ENCODE peak calls at places on chromosomes 2 and 18, in ten cellular contexts. K, E, A, M, G, C, D, W, I and P are unnamed samples.

GRCh38 chr2:41668529-41668928 is 379.3 kb upstream of the PKDCC start:
- DNase-seq in K (no peak), E (no peak), A (no peak), M (no peak), G (no peak), C (no peak), D (no peak), W (no peak), I (no peak), P (no peak)

GRCh38 chr2:221572180-221572820 is at the start of gene EPHA4:
- DNase-seq in K (peak; percentile 38), E (peak; percentile 90), A (peak; percentile 80), M (peak; percentile 88), G (peak; percentile 45), C (peak; percentile 90), D (peak; percentile 84), W (peak; percentile 92), I (no peak), P (peak; percentile 77)

GRCh38 chr2:23508066-23508390 is 123.0 kb downstream of the KLHL29 start:
- DNase-seq in K (no peak), E (no peak), A (no peak), M (no peak), G (no peak), C (no peak), D (no peak), W (no peak), I (no peak), P (no peak)

GRCh38 chr2:105179469-105180372 is 61.8 kb upstream of the GPR45 start:
- DNase-seq in K (no peak), E (peak; percentile 69), A (no peak), M (peak; percentile 77), G (peak; percentile 89), C (no peak), D (no peak), W (peak; percentile 26), I (no peak), P (no peak)

GRCh38 chr18:23453657-23454011 is 547 bp downstream of the RIOK3 start:
- DNase-seq in K (no peak), E (peak; percentile 38), A (no peak), M (peak; percentile 65), G (no peak), C (no peak), D (no peak), W (no peak), I (no peak), P (no peak)

GRCh38 chr2:107731435-107731834 is 95.3 kb upstream of the RGPD4 start:
- DNase-seq in K (no peak), E (no peak), A (no peak), M (no peak), G (no peak), C (no peak), D (no peak), W (no peak), I (no peak), P (no peak)

GRCh38 chr2:129805889-129806288 is 173.6 kb upstream of the RAB6C start:
- DNase-seq in K (no peak), E (no peak), A (no peak), M (no peak), G (no peak), C (no peak), D (no peak), W (no peak), I (no peak), P (no peak)

GRCh38 chr2:197377670-197378069 is 57.2 kb downstream of the SF3B1 start:
- DNase-seq in K (no peak), E (no peak), A (no peak), M (no peak), G (no peak), C (no peak), D (no peak), W (no peak), I (peak; percentile 16), P (no peak)

GRCh38 chr2:222912776-222913175 is 51.9 kb downstream of the ACSL3 start:
- DNase-seq in K (no peak), E (no peak), A (no peak), M (no peak), G (no peak), C (no peak), D (no peak), W (no peak), I (no peak), P (no peak)

GRCh38 chr18:37253424-37254255 is 312.0 kb downstream of the CELF4 start:
- DNase-seq in K (no peak), E (peak; percentile 14), A (no peak), M (no peak), G (no peak), C (no peak), D (no peak), W (no peak), I (no peak), P (no peak)

GRCh38 chr18:25425030-25425429 is 73.1 kb upstream of the ZNF521 start:
- DNase-seq in K (no peak), E (no peak), A (no peak), M (no peak), G (no peak), C (no peak), D (no peak), W (no peak), I (no peak), P (no peak)

GRCh38 chr2:158539176-158539895 is 82.6 kb downstream of the PKP4 start:
- DNase-seq in K (no peak), E (peak; percentile 78), A (no peak), M (peak; percentile 87), G (peak; percentile 34), C (no peak), D (no peak), W (no peak), I (no peak), P (no peak)

GRCh38 chr18:8797206-8797605 is 91.8 kb downstream of the MTCL1 start:
- DNase-seq in K (no peak), E (peak; percentile 47), A (no peak), M (peak; percentile 69), G (no peak), C (no peak), D (no peak), W (no peak), I (no peak), P (no peak)

GRCh38 chr2:235314371-235314915 is 179.4 kb upstream of the AGAP1 start:
- DNase-seq in K (no peak), E (no peak), A (no peak), M (no peak), G (no peak), C (no peak), D (peak; percentile 57), W (no peak), I (no peak), P (no peak)

GRCh38 chr2:235447210-235447609 is 46.6 kb upstream of the AGAP1 start:
- DNase-seq in K (no peak), E (peak; percentile 21), A (no peak), M (peak; percentile 61), G (no peak), C (no peak), D (no peak), W (no peak), I (no peak), P (no peak)